ENCODE peak calls at places on chromosomes 3 and 15, in seven cellular contexts. K is tibial nerve; C is CD8-positive, alpha-beta T cell; A is astrocyte of the hippocampus; I is kidney glomerular epithelial cell; T is activated effector memory CD4-positive, alpha-beta T cell treated with anti-CD3 and anti-CD28 coated beads, Interleukin-2, amount 50 U/mL, for 16 hours; V is NCI-H2171. H is an unnamed sample.

GRCh38 chr3:62117903-62118548 is 255.3 kb downstream of the FEZF2 start:
- DNase-seq in K (no peak), C (no peak), A (no peak), I (no peak), T (no peak), V (no peak), H (no peak)

GRCh38 chr3:158802399-158803023 is 657 bp downstream of the MFSD1 start:
- DNase-seq in K (no peak), C (no peak), A (no peak), I (peak), T (no peak), V (no peak), H (peak)

GRCh38 chr3:46193436-46193835 is 14.7 kb downstream of the CCR1 start:
- DNase-seq in K (no peak), C (no peak), A (no peak), I (no peak), T (no peak), V (no peak), H (no peak)

GRCh38 chr15:57485869-57486268 is 105.8 kb upstream of the MYZAP start:
- DNase-seq in K (no peak), C (no peak), A (peak), I (peak), T (no peak), V (no peak), H (no peak)

GRCh38 chr3:153221748-153222162 is 59.7 kb downstream of the RAP2B start:
- DNase-seq in K (peak), C (peak), A (peak), I (peak), T (peak), V (no peak), H (peak)

GRCh38 chr3:110811050-110811449 is 260.6 kb upstream of the NECTIN3 start:
- DNase-seq in K (no peak), C (no peak), A (peak), I (peak), T (no peak), V (no peak), H (no peak)

GRCh38 chr3:42590989-42591756 is 513 bp downstream of the SS18L2 start:
- DNase-seq in K (no peak), C (no peak), A (peak), I (no peak), T (no peak), V (no peak), H (no peak)

GRCh38 chr3:101292027-101292426 is 28.3 kb downstream of the IMPG2 start:
- DNase-seq in K (no peak), C (no peak), A (peak), I (peak), T (no peak), V (no peak), H (no peak)

GRCh38 chr3:30544811-30545210 is 61.6 kb upstream of the TGFBR2 start:
- DNase-seq in K (no peak), C (no peak), A (peak), I (peak), T (no peak), V (no peak), H (peak)

GRCh38 chr3:163929253-163929652 is 1149.0 kb downstream of the SI start:
- DNase-seq in K (no peak), C (no peak), A (no peak), I (no peak), T (no peak), V (no peak), H (no peak)

GRCh38 chr3:71771884-71772283 is 13.1 kb downstream of the PROK2 start:
- DNase-seq in K (no peak), C (no peak), A (no peak), I (no peak), T (no peak), V (no peak), H (no peak)

GRCh38 chr15:90674476-90674875 is 42.7 kb upstream of the BLM start:
- DNase-seq in K (no peak), C (no peak), A (peak), I (no peak), T (peak), V (no peak), H (no peak)

GRCh38 chr15:73752817-73753214 is 335 bp downstream of the INSYN1 start:
- DNase-seq in K (no peak), C (no peak), A (peak), I (no peak), T (no peak), V (no peak), H (no peak)

GRCh38 chr15:58334803-58335202 is 97.0 kb upstream of the LIPC start:
- DNase-seq in K (no peak), C (no peak), A (no peak), I (no peak), T (no peak), V (no peak), H (no peak)

GRCh38 chr3:155525324-155525833 is 219.5 kb downstream of the PLCH1 start:
- DNase-seq in K (no peak), C (no peak), A (no peak), I (no peak), T (no peak), V (no peak), H (no peak)

GRCh38 chr3:125073506-125073905 is 17.7 kb upstream of the HEG1 start:
- DNase-seq in K (no peak), C (no peak), A (no peak), I (no peak), T (no peak), V (no peak), H (no peak)

GRCh38 chr3:47113669-47114365 is 50.1 kb downstream of the SETD2 start:
- DNase-seq in K (no peak), C (no peak), A (peak), I (peak), T (no peak), V (no peak), H (no peak)

GRCh38 chr3:53850895-53851294 is 4.5 kb downstream of the IL17RB start:
- DNase-seq in K (peak), C (no peak), A (peak), I (no peak), T (no peak), V (no peak), H (no peak)

GRCh38 chr3:157077565-157077991 is 82.4 kb downstream of the CCNL1 start:
- DNase-seq in K (no peak), C (no peak), A (no peak), I (no peak), T (no peak), V (no peak), H (no peak)

GRCh38 chr3:48016336-48016973 is at the start of gene MAP4:
- DNase-seq in K (no peak), C (no peak), A (peak), I (peak), T (no peak), V (no peak), H (peak)

GRCh38 chr3:180705619-180706018 is 26.3 kb upstream of the CCDC39 start:
- DNase-seq in K (no peak), C (no peak), A (no peak), I (no peak), T (no peak), V (no peak), H (no peak)

GRCh38 chr15:91549581-91549980 is 303.9 kb upstream of the SLCO3A1 start:
- DNase-seq in K (no peak), C (no peak), A (no peak), I (no peak), T (no peak), V (no peak), H (no peak)

GRCh38 chr3:142225885-142226215 is 465 bp upstream of the GK5 start:
- DNase-seq in K (no peak), C (no peak), A (no peak), I (no peak), T (no peak), V (no peak), H (no peak)

H was measured in gastrocnemius medialis.